ENCODE peak calls at places on chromosomes 7 and 10, in six cellular contexts. B is astrocyte, V is anterior cingulate cortex, C is AG10803, H is PC-3, Z is RWPE1. I is an unnamed sample.

GRCh38 chr7:123821320-123821719 is 23.6 kb upstream of the HYAL4 start:
- DNase-seq in B (no peak), V (no peak), C (no peak), H (no peak), Z (no peak), I (no peak)

GRCh38 chr10:110733256-110733952 is 89.3 kb downstream of the RBM20 start:
- DNase-seq in B (no peak), V (no peak), C (no peak), H (peak), Z (no peak), I (no peak)

GRCh38 chr10:71685554-71686202 is 33.9 kb downstream of the C10orf105 start:
- DNase-seq in B (no peak), V (no peak), C (no peak), H (no peak), Z (no peak), I (no peak)

GRCh38 chr10:92240289-92241157 is 50.4 kb downstream of the CPEB3 start:
- DNase-seq in B (peak), V (peak), C (peak), H (peak), Z (peak), I (peak)

GRCh38 chr7:76318488-76319353 is 16.2 kb downstream of the HSPB1 start:
- DNase-seq in B (peak), V (peak), C (peak), H (peak), Z (peak), I (peak)

GRCh38 chr10:97684866-97685394 is 2.1 kb downstream of the AVPI1 start:
- DNase-seq in B (no peak), V (no peak), C (no peak), H (peak), Z (no peak), I (no peak)

GRCh38 chr7:132580277-132580676 is 4.0 kb upstream of the PLXNA4 start:
- DNase-seq in B (peak), V (no peak), C (no peak), H (peak), Z (no peak), I (no peak)

GRCh38 chr7:100867040-100867795 is at the start of gene TRIP6:
- DNase-seq in B (peak), V (peak), C (peak), H (peak), Z (peak), I (peak)

GRCh38 chr10:113992601-113993011 is 51.1 kb upstream of the ADRB1 start:
- DNase-seq in B (no peak), V (no peak), C (peak), H (peak), Z (no peak), I (peak)

GRCh38 chr7:132368246-132368900 is 207.9 kb downstream of the PLXNA4 start:
- DNase-seq in B (no peak), V (no peak), C (no peak), H (no peak), Z (no peak), I (no peak)

GRCh38 chr7:65809259-65809981 is 63.5 kb upstream of the VKORC1L1 start:
- DNase-seq in B (no peak), V (no peak), C (no peak), H (no peak), Z (no peak), I (no peak)